ENCODE peak calls at places on chromosome 11, in four cellular contexts. One of them, this sample, is unnamed.

GRCh38 chr11:73645972-73646631 is at the start of gene PLEKHB1:
- DNase-seq in GM04504: no peak
- DNase-seq in GM19239: no peak
- DNase-seq in HuH-7: no peak
- DNase-seq in this sample: no peak

GRCh38 chr11:46361283-46362145 is 14.3 kb downstream of the DGKZ start:
- DNase-seq in GM04504: no peak
- DNase-seq in GM19239: peak; percentile 98
- DNase-seq in HuH-7: no peak
- DNase-seq in this sample: peak; percentile 76

GRCh38 chr11:120536797-120537169 is 25.2 kb downstream of the GRIK4 start:
- DNase-seq in HuH-7: no peak
- DNase-seq in GM19239: no peak
- DNase-seq in GM04504: no peak
- DNase-seq in this sample: no peak

GRCh38 chr11:64060861-64061444 is 25.2 kb downstream of the FLRT1 start:
- DNase-seq in HuH-7: no peak
- DNase-seq in GM19239: peak; percentile 85
- DNase-seq in GM04504: no peak
- DNase-seq in this sample: peak; percentile 35

GRCh38 chr11:299081-299891 is at the start of gene IFITM5:
- DNase-seq in GM19239: no peak
- DNase-seq in GM04504: no peak
- DNase-seq in HuH-7: no peak
- DNase-seq in this sample: no peak

GRCh38 chr11:62539238-62539925 is 7.2 kb downstream of the AHNAK start:
- DNase-seq in HuH-7: no peak
- DNase-seq in GM04504: peak; percentile 81
- DNase-seq in GM19239: no peak
- DNase-seq in this sample: peak; percentile 75

GRCh38 chr11:27933992-27934829 is 173.7 kb downstream of the KIF18A start:
- DNase-seq in GM04504: peak; percentile 98
- DNase-seq in GM19239: no peak
- DNase-seq in HuH-7: no peak
- DNase-seq in this sample: no peak

GRCh38 chr11:48001438-48002021 is 21.2 kb downstream of the PTPRJ start:
- DNase-seq in GM04504: no peak
- DNase-seq in GM19239: no peak
- DNase-seq in HuH-7: no peak
- DNase-seq in this sample: peak; percentile 63

GRCh38 chr11:66462911-66463310 is 3.8 kb upstream of the PELI3 start:
- DNase-seq in GM04504: no peak
- DNase-seq in GM19239: no peak
- DNase-seq in HuH-7: peak; percentile 30
- DNase-seq in this sample: no peak

GRCh38 chr11:74730601-74731260 is 495 bp downstream of the CHRDL2 start:
- DNase-seq in HuH-7: no peak
- DNase-seq in GM19239: no peak
- DNase-seq in GM04504: no peak
- DNase-seq in this sample: no peak

GRCh38 chr11:129280027-129280811 is 88.1 kb upstream of the ARHGAP32 start:
- DNase-seq in GM19239: no peak
- DNase-seq in GM04504: no peak
- DNase-seq in HuH-7: no peak
- DNase-seq in this sample: no peak

GRCh38 chr11:102580185-102580951 is 44.8 kb downstream of the MMP20 start:
- DNase-seq in GM19239: no peak
- DNase-seq in GM04504: no peak
- DNase-seq in HuH-7: no peak
- DNase-seq in this sample: no peak

GRCh38 chr11:33891714-33892327 is at the start of gene LMO2:
- DNase-seq in GM19239: no peak
- DNase-seq in GM04504: no peak
- DNase-seq in HuH-7: no peak
- DNase-seq in this sample: no peak

GRCh38 chr11:46413755-46414465 is 22.3 kb upstream of the CHRM4 start:
- DNase-seq in GM19239: no peak
- DNase-seq in GM04504: no peak
- DNase-seq in HuH-7: no peak
- DNase-seq in this sample: no peak

GRCh38 chr11:125261471-125262087 is 97.0 kb downstream of the PKNOX2 start:
- DNase-seq in HuH-7: no peak
- DNase-seq in GM04504: no peak
- DNase-seq in GM19239: no peak
- DNase-seq in this sample: no peak